ENCODE peak calls at places on chromosomes 5 and 9, in four cellular contexts. S is IMR-90, M is neuronal stem cell, Q is mesendoderm. U is an unnamed sample.

GRCh38 chr5:139982157-139982974 is 60.7 kb downstream of the NRG2 start:
- DNase-seq in S (peak), M (peak), Q (peak), U (no peak)

GRCh38 chr5:83654427-83654994 is 66.1 kb downstream of the HAPLN1 start:
- DNase-seq in M (no peak), Q (no peak), S (no peak), U (no peak)

GRCh38 chr5:120139039-120139438 is 325.1 kb upstream of the PRR16 start:
- DNase-seq in S (peak), M (no peak), Q (no peak), U (no peak)

GRCh38 chr9:84139296-84140100 is 158.9 kb downstream of the RMI1 start:
- DNase-seq in Q (no peak), M (no peak), S (peak), U (no peak)

GRCh38 chr5:139137703-139138102 is 60.5 kb downstream of the SIL1 start:
- DNase-seq in S (peak), Q (peak), M (no peak), U (no peak)

GRCh38 chr5:72661405-72661804 is 154.2 kb upstream of the ZNF366 start:
- DNase-seq in S (peak), Q (peak), M (no peak), U (no peak)

GRCh38 chr5:176653986-176654385 is 6.7 kb downstream of the TSPAN17 start:
- DNase-seq in S (no peak), Q (no peak), M (no peak), U (no peak)

GRCh38 chr9:112861638-112862555 is 28.8 kb downstream of the SLC46A2 start:
- DNase-seq in S (peak), Q (no peak), M (no peak), U (no peak)

GRCh38 chr5:133397432-133397831 is 214.9 kb downstream of the FSTL4 start:
- DNase-seq in M (no peak), S (no peak), Q (no peak), U (no peak)

GRCh38 chr9:125374443-125375309 is 113.0 kb downstream of the GAPVD1 start:
- DNase-seq in S (peak), M (peak), Q (peak), U (peak)

GRCh38 chr5:77431286-77431685 is 60.8 kb downstream of the WDR41 start:
- DNase-seq in S (peak), Q (no peak), M (no peak), U (no peak)

GRCh38 chr5:171314728-171315385 is 5.8 kb downstream of the TLX3 start:
- DNase-seq in S (no peak), Q (no peak), M (no peak), U (peak)

GRCh38 chr5:36200513-36200912 is 41.2 kb downstream of the NADK2 start:
- DNase-seq in S (peak), Q (no peak), M (no peak), U (no peak)

GRCh38 chr9:83208065-83208850 is 145.3 kb upstream of the RASEF start:
- DNase-seq in S (no peak), Q (peak), M (no peak), U (no peak)

GRCh38 chr5:144972317-144972716 is 801.6 kb downstream of the KCTD16 start:
- DNase-seq in Q (no peak), M (no peak), S (no peak), U (no peak)

GRCh38 chr5:34524123-34524522 is 132.0 kb upstream of the RAI14 start:
- DNase-seq in M (no peak), S (peak), Q (no peak), U (no peak)

GRCh38 chr9:129731477-129732085 is 21.3 kb downstream of the PTGES start:
- DNase-seq in Q (no peak), M (no peak), S (no peak), U (no peak)

GRCh38 chr9:125271081-125271480 is 9.5 kb downstream of the GAPVD1 start:
- DNase-seq in M (no peak), S (no peak), Q (no peak), U (no peak)

GRCh38 chr5:93735378-93735777 is 6.0 kb downstream of the POU5F2 start:
- DNase-seq in M (no peak), Q (no peak), S (peak), U (no peak)

GRCh38 chr5:1190915-1191314 is 10.5 kb upstream of the SLC6A19 start:
- DNase-seq in S (no peak), Q (no peak), M (no peak), U (no peak)
- H2BK120ac ChIP-seq in S (no peak), Q (no peak), M (no peak), U (no peak)

DNA sequence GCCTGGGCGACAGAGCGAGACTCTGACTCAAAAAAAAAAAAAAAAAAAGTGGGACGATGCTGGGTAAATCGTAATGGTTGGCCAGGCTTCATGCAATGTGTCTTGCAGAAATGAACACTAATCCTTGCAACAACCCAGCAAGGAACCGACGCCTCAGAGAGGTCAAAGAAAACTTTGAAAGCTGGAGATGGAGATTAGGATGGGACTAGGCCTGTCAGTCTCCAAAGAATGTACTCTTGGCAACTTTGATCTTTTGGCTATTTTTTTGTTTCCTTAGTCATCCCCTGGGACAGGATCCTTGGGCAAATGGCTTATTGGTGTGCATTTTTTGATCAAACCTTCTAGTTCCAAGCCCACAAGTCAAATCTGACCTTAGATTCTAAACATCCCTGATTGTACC is 10.6 kb upstream of the PWWP2A start:
- DNase-seq in S (peak), M (no peak), Q (no peak), U (no peak)
- H2BK120ac ChIP-seq in S (no peak), M (no peak), Q (no peak), U (no peak)

GRCh38 chr9:37914701-37915358 is 10.9 kb upstream of the SLC25A51 start:
- DNase-seq in S (no peak), M (no peak), Q (no peak), U (no peak)

GRCh38 chr9:37916471-37917314 is 12.8 kb upstream of the SLC25A51 start:
- DNase-seq in Q (no peak), M (no peak), S (no peak), U (no peak)

GRCh38 chr9:37914154-37914551 is 10.2 kb upstream of the SLC25A51 start:
- DNase-seq in M (no peak), S (no peak), Q (no peak), U (no peak)

GRCh38 chr9:37917315-37917731 is 13.4 kb upstream of the SLC25A51 start:
- DNase-seq in S (no peak), Q (no peak), M (no peak), U (no peak)

DNA sequence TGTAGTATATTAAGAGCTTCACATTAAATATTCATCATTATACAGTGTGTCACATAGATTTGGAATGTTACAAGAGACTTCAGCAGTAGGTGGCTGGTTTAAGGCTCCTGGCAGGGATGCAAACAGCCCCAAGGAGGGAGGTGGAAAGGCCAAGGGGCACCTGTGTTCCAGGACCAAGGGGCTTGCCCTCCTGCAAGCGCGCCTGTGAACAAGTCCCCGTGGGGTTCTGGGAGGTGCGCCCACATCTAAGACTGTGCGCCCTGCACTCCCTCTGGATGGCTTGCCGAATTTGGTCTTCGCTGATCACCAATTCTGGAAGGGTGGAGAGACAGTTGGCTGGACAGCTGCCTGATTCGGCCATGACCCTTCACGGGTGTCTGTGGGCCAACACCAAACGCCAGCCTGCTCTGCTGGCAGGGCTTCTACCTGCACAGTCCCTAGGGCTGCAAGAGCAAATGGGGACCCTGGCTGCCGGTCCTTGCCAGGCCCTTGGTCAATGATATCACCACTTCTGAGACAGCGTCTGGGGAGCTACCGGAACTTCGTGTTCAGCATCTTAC is 12.1 kb upstream of the SLC25A51 start:
- DNase-seq in M (no peak), Q (no peak), S (no peak), U (no peak)
- H2BK120ac ChIP-seq in M (no peak), Q (no peak), S (no peak), U (no peak)

GRCh38 chr5:154522284-154522683 is 44.3 kb upstream of the HAND1 start:
- DNase-seq in Q (no peak), M (no peak), S (no peak), U (no peak)
- H2BK120ac ChIP-seq in Q (no peak), M (no peak), S (no peak), U (no peak)

GRCh38 chr5:181160144-181160754 is 12.9 kb downstream of the OR2V2 start:
- DNase-seq in M (peak), S (peak), Q (peak), U (no peak)
- H2BK120ac ChIP-seq in M (no peak), S (peak), Q (no peak), U (no peak)

GRCh38 chr9:35727676-35728040 is 4.3 kb downstream of the TLN1 start:
- DNase-seq in M (no peak), Q (no peak), S (no peak), U (no peak)
- H2BK120ac ChIP-seq in M (peak), Q (peak), S (peak), U (no peak)

U was measured in H1.